ENCODE peak calls at places on chromosomes 5 and 9, in nine cellular contexts. L is HTR-8/SVneo, H is skeletal muscle cell, X is NCI-H510A treated with DMSO at 0.1 percent for 48 hours, T is GM12865, Q is germinal center, B is retina, E is RWPE1, O is T-cell. A is an unnamed sample.

GRCh38 chr9:130373679-130374325 is 71.0 kb upstream of the ASS1 start:
- DNase-seq in B (no peak), E (no peak), X (no peak), L (no peak), O (no peak), Q (no peak), H (no peak), T (no peak), A (no peak)

GRCh38 chr5:139064613-139065012 is 133.6 kb downstream of the SIL1 start:
- DNase-seq in T (no peak), O (no peak), L (no peak), H (no peak), B (no peak), X (peak; percentile 73), E (peak; percentile 37), Q (no peak), A (no peak)

GRCh38 chr9:116141864-116142561 is 11.6 kb upstream of the PAPPA start:
- DNase-seq in Q (no peak), H (no peak), B (no peak), L (no peak), E (peak; percentile 44), T (no peak), O (no peak), X (no peak), A (no peak)

GRCh38 chr5:169635933-169636332 is 1.1 kb upstream of the DOCK2 start:
- DNase-seq in L (no peak), E (no peak), O (no peak), Q (no peak), H (no peak), X (no peak), B (no peak), T (no peak), A (no peak)

GRCh38 chr5:40904205-40904993 is 4.9 kb upstream of the C7 start:
- DNase-seq in E (peak; percentile 52), X (peak; percentile 29), L (peak; percentile 83), Q (peak; percentile 22), H (peak; percentile 37), B (peak; percentile 66), O (no peak), T (peak; percentile 68), A (peak; percentile 82)

GRCh38 chr5:158922263-158922592 is 177.5 kb downstream of the EBF1 start:
- DNase-seq in X (no peak), H (no peak), B (no peak), O (no peak), Q (no peak), L (no peak), T (peak; percentile 48), E (no peak), A (no peak)

GRCh38 chr5:56569576-56569975 is 245.8 kb upstream of the MAP3K1 start:
- DNase-seq in B (no peak), Q (no peak), E (peak; percentile 20), H (peak; percentile 45), O (no peak), X (no peak), L (peak; percentile 36), T (no peak), A (peak; percentile 53)

GRCh38 chr5:54274944-54275343 is 35.4 kb downstream of the ARL15 start:
- DNase-seq in L (no peak), O (no peak), E (no peak), Q (no peak), X (no peak), T (no peak), B (no peak), H (no peak), A (no peak)

GRCh38 chr5:142426129-142426641 is 101.4 kb upstream of the SPRY4 start:
- DNase-seq in E (no peak), B (peak; percentile 83), T (no peak), H (no peak), X (no peak), Q (no peak), L (no peak), O (peak; percentile 28), A (no peak)

GRCh38 chr5:5314166-5314565 is 108.3 kb upstream of the ICE1 start:
- DNase-seq in X (no peak), T (no peak), O (no peak), E (no peak), Q (no peak), B (no peak), L (no peak), H (no peak), A (no peak)

GRCh38 chr5:150411245-150411979 is 1.3 kb downstream of the CD74 start:
- DNase-seq in Q (peak; percentile 74), T (peak; percentile 88), H (no peak), X (no peak), O (peak; percentile 70), E (no peak), B (no peak), L (no peak), A (no peak)

GRCh38 chr5:95284512-95285405 is at the start of gene MCTP1:
- DNase-seq in B (peak; percentile 89), T (peak; percentile 8), O (no peak), L (peak; percentile 18), X (peak; percentile 51), H (no peak), Q (peak; percentile 7), E (peak; percentile 23), A (no peak)

GRCh38 chr9:28032178-28032532 is 458.9 kb upstream of the C9orf72 start:
- DNase-seq in E (no peak), T (no peak), L (no peak), B (peak; percentile 16), H (no peak), O (no peak), Q (no peak), X (no peak), A (no peak)

GRCh38 chr9:132898043-132898442 is 19.3 kb downstream of the SPACA9 start:
- DNase-seq in X (no peak), T (no peak), B (no peak), O (no peak), E (no peak), L (no peak), Q (no peak), H (no peak), A (no peak)

GRCh38 chr9:92146610-92147009 is 31.4 kb upstream of the SPTLC1 start:
- DNase-seq in B (no peak), T (no peak), L (no peak), Q (no peak), H (no peak), E (no peak), O (no peak), X (no peak), A (no peak)